ENCODE peak calls at places on chromosome 13, in six cellular contexts. Y is BJ, F is Caco-2, Q is colonic mucosa, C is Peyer's patch, I is pancreas. N is an unnamed sample.

GRCh38 chr13:93554514-93554913 is 327.9 kb downstream of the GPC6 start:
- DNase-seq in Y (no peak), F (no peak), Q (no peak), C (no peak), I (no peak), N (no peak)

GRCh38 chr13:112575680-112576079 is 12.3 kb downstream of the TUBGCP3 start:
- DNase-seq in Y (no peak), F (no peak), Q (no peak), C (no peak), I (no peak), N (no peak)

GRCh38 chr13:29801737-29802305 is 48.6 kb downstream of the UBL3 start:
- DNase-seq in Y (no peak), F (no peak), Q (no peak), C (no peak), I (no peak), N (no peak)

GRCh38 chr13:111904701-111905608 is 162.0 kb upstream of the SOX1 start:
- DNase-seq in Y (no peak), F (peak; percentile 32), Q (no peak), C (no peak), I (no peak), N (no peak)

GRCh38 chr13:106159295-106160195 is 375.9 kb downstream of the EFNB2 start:
- DNase-seq in Y (no peak), F (no peak), Q (no peak), C (no peak), I (no peak), N (no peak)

GRCh38 chr13:113145496-113145895 is 13.0 kb upstream of the PROZ start:
- DNase-seq in Y (no peak), F (no peak), Q (no peak), C (no peak), I (no peak), N (no peak)

GRCh38 chr13:79936368-79937136 is 404.4 kb downstream of the SPRY2 start:
- DNase-seq in Y (peak; percentile 99), F (no peak), Q (no peak), C (no peak), I (no peak), N (peak; percentile 100)

GRCh38 chr13:30862707-30863106 is 43.4 kb upstream of the MEDAG start:
- DNase-seq in Y (no peak), F (no peak), Q (no peak), C (no peak), I (no peak), N (no peak)

GRCh38 chr13:90032841-90033493 is 1314.5 kb upstream of the MIR17HG start:
- DNase-seq in Y (no peak), F (no peak), Q (no peak), C (no peak), I (no peak), N (no peak)

GRCh38 chr13:41060723-41061074 is 610 bp upstream of the WBP4 start:
- DNase-seq in Y (no peak), F (peak; percentile 81), Q (peak; percentile 79), C (peak; percentile 84), I (peak; percentile 87), N (no peak)

GRCh38 chr13:33763021-33763420 is 54.9 kb upstream of the RFC3 start:
- DNase-seq in Y (no peak), F (no peak), Q (no peak), C (no peak), I (no peak), N (no peak)

GRCh38 chr13:53250272-53250875 is 221.8 kb downstream of the OLFM4 start:
- DNase-seq in Y (peak; percentile 1), F (no peak), Q (peak; percentile 28), C (no peak), I (no peak), N (peak; percentile 19)

GRCh38 chr13:59635591-59635990 is 528.1 kb downstream of the DIAPH3 start:
- DNase-seq in Y (no peak), F (no peak), Q (no peak), C (no peak), I (no peak), N (no peak)

GRCh38 chr13:49678172-49678914 is 12.9 kb downstream of the EBPL start:
- DNase-seq in Y (no peak), F (no peak), Q (no peak), C (no peak), I (no peak), N (no peak)

GRCh38 chr13:97743946-97744345 is 209.5 kb upstream of the IPO5 start:
- DNase-seq in Y (no peak), F (no peak), Q (no peak), C (no peak), I (no peak), N (no peak)

GRCh38 chr13:47226516-47226915 is 329.7 kb upstream of the HTR2A start:
- DNase-seq in Y (no peak), F (no peak), Q (no peak), C (no peak), I (no peak), N (no peak)

GRCh38 chr13:94556016-94556415 is 39.9 kb downstream of the TGDS start:
- DNase-seq in Y (no peak), F (no peak), Q (no peak), C (no peak), I (no peak), N (no peak)

GRCh38 chr13:64069892-64070291 is 2654.2 kb upstream of the PCDH20 start:
- DNase-seq in Y (no peak), F (no peak), Q (no peak), C (no peak), I (no peak), N (no peak)

DNA sequence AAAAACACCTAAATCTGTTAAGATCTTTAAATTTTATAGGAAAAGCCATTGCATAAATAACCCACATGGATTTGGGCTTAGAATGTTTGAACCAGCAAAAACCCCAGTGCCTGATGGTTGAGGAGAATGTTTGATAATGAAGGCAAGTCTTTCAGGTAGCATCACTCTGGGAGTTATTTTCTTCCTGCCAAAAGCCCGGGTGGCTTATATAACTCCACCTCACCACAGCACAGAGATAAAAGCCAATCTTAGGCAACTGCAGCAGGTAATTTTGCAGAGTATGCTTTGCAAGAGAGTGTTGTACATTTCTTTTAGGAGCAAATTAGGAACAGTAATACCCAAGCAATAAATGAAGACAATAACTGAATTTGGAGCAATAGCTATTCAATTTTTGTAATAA is 7.8 kb upstream of the WASF3 start:
- DNase-seq in Y (no peak), F (no peak), Q (no peak), C (no peak), I (no peak), N (no peak)
- H3K27me3 ChIP-seq in Y (peaks cover 4% of the 10 kb centered on the region), F (no peaks in the 10 kb centered on the region), Q (no peaks in the 10 kb centered on the region), C (no peaks in the 10 kb centered on the region), I (no peaks in the 10 kb centered on the region), N (peaks cover 3% of the 10 kb centered on the region)

DNA sequence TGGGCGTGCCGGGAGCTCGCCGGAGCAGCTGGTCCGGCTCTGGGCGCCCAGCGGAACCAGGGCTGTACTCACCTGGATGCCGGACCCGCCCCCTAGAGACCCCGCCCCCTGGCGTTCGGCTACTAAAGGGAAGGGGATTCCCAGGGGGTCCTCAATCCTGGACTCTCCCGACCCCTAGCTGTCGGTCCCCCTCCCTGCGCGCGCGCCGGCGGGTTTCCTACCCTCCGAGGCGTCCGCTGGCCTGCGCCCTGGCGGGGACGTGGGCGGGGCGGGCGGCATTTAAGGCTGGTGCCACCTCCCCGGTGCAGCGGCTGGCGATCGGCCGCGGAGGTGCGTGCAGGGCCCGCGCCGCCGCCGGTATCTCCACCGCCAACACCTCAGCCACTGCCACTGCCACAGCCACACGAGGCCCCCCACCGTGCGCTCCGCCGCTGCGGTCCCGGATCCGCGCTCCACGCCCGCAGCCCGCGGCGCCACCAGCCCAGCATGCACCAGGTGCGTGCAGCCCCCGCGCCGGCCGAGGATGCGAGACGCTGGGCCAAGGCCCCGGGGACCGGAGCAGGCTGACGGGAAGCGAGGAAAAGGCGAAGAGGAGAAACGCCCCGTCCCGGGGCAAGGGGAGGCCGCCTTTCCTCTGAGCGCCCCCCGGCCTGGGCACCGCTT is at the start of gene ATP12A:
- DNase-seq in Y (no peak), F (no peak), Q (peak; percentile 46), C (no peak), I (peak; percentile 78), N (no peak)
- TF ChIP-seq CTCF in Y (no peak), F (peak; percentile 30), Q (no peak), C (no peak), I (no peak), N (peak; percentile 19)

DNA sequence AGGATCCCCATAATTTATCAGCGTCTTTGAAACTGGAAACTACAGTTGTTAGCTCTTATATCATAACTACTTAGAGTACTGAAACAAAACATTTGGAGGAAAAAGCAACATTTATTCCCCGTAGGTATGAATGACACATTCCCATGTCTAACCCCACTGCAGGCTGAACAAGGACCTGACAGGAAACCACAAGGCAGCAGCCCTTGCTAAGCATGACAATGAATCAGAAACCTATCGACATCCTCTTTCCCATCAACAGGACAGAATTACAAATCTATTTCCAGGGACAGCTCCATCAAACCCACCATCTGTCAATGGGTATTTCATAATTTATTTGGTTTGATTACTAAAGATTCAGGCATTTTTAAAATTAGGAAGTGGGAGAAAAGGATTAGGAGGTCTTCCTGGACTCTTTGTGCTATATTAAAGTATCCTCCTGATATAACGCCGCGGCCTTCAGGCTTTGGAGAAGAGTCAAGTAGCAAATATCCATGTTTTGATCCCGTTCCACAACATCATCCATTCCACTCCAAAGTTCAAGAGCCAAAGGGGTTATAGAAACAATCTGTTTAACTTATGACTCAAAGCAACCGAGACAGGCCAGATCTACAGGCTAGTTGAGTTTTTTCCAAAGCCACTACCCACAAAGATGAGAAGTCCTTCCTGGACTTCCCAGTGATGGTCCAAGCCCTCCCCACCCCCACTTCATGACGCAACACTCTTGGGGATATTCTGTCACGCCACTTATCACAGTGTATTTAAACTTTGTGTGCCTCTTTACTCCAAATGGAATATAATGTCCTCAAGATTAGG is 51.2 kb downstream of the FAM216B start:
- DNase-seq in Y (peak; percentile 80), F (no peak), Q (no peak), C (no peak), I (no peak), N (no peak)
- H3K4me3 ChIP-seq in Y (no peak overlapping the region), F (no peak overlapping the region), Q (no peak overlapping the region), C (no peak overlapping the region), I (no peak overlapping the region), N (no peak overlapping the region)

DNA sequence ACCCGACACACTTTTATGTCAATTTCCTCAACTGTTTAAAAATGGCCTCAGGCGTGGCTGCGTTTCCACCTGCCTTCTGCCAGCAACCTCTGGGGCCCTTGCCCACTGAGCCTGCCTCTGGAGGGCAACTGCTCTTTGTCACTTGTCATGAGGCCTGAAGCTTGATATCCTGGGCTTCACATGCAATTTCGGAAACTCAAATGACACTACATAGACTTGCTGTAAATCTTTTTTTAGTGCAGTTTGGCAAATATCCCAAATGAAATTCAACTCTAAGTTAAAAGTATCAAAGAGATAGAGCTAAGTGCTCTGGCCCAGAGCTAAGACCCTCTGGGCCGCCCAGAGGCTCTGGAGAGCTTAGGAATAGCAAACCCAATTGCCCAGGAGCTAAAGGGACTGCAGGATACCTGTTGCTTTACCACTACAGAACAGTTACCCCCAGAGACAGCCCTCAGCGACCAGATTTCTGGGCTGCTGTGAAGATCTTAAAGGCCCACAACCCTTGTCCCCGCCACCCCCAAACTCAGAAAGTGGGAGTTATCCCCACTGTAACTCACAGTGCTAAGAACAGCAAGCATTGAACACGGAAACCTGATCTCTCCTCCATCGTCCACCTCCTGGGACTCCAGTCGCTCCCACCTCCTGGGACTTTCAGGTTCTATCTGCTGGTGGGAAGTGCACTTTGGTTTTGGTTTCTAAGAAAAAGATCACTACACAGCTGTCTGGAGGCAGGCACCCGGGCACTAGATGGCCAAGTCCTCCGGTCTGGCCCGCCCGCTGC is 19.4 kb downstream of the GJA3 start:
- DNase-seq in Y (no peak), F (peak; percentile 14), Q (no peak), C (no peak), I (no peak), N (no peak)
- H3K27me3 ChIP-seq in Y (peaks cover 36% of the 10 kb centered on the region), F (no peaks in the 10 kb centered on the region), Q (peaks cover 26% of the 10 kb centered on the region), C (peaks cover 15% of the 10 kb centered on the region), I (no peaks in the 10 kb centered on the region), N (peaks cover 49% of the 10 kb centered on the region)